ENCODE peak calls at places on chromosomes 1 and 21, in five cellular contexts. One of them, this sample, is unnamed.

GRCh38 chr1:217897121-217897520 is 266.0 kb downstream of the SPATA17 start:
- DNase-seq in left ventricle myocardium inferior: no peak
- DNase-seq in transverse colon: no peak
- DNase-seq in left lung: no peak
- DNase-seq in mesenchymal stem cell: no peak
- DNase-seq in this sample: no peak

GRCh38 chr1:13935336-13935735 is 235.3 kb downstream of the PRDM2 start:
- DNase-seq in mesenchymal stem cell: no peak
- DNase-seq in left lung: no peak
- DNase-seq in transverse colon: no peak
- DNase-seq in left ventricle myocardium inferior: no peak
- DNase-seq in this sample: no peak

GRCh38 chr1:18836654-18837053 is 22.8 kb downstream of the TAS1R2 start:
- DNase-seq in left ventricle myocardium inferior: no peak
- DNase-seq in mesenchymal stem cell: no peak
- DNase-seq in left lung: no peak
- DNase-seq in transverse colon: no peak
- DNase-seq in this sample: no peak

GRCh38 chr1:33338495-33339211 is 17.8 kb upstream of the A3GALT2 start:
- DNase-seq in left ventricle myocardium inferior: peak; percentile 57
- DNase-seq in mesenchymal stem cell: peak; percentile 97
- DNase-seq in transverse colon: peak; percentile 43
- DNase-seq in left lung: peak; percentile 63
- DNase-seq in this sample: peak; percentile 89

GRCh38 chr1:23171181-23171755 is 2.6 kb upstream of the LUZP1 start:
- DNase-seq in left lung: no peak
- DNase-seq in mesenchymal stem cell: no peak
- DNase-seq in left ventricle myocardium inferior: no peak
- DNase-seq in transverse colon: no peak
- DNase-seq in this sample: no peak

GRCh38 chr1:213693864-213694263 is 293.9 kb upstream of the PROX1 start:
- DNase-seq in left ventricle myocardium inferior: no peak
- DNase-seq in mesenchymal stem cell: no peak
- DNase-seq in transverse colon: no peak
- DNase-seq in left lung: no peak
- DNase-seq in this sample: no peak

GRCh38 chr1:24412408-24412807 is 1.2 kb downstream of the STPG1 start:
- DNase-seq in left lung: no peak
- DNase-seq in mesenchymal stem cell: no peak
- DNase-seq in transverse colon: peak; percentile 61
- DNase-seq in left ventricle myocardium inferior: no peak
- DNase-seq in this sample: no peak

GRCh38 chr1:29390491-29391361 is 154.4 kb downstream of the PTPRU start:
- DNase-seq in left lung: no peak
- DNase-seq in transverse colon: no peak
- DNase-seq in left ventricle myocardium inferior: no peak
- DNase-seq in mesenchymal stem cell: no peak
- DNase-seq in this sample: no peak

GRCh38 chr1:156233421-156234127 is 8.4 kb upstream of the BGLAP start:
- DNase-seq in left ventricle myocardium inferior: no peak
- DNase-seq in transverse colon: no peak
- DNase-seq in mesenchymal stem cell: peak; percentile 81
- DNase-seq in left lung: no peak
- DNase-seq in this sample: no peak

GRCh38 chr21:43716376-43717165 is 2.4 kb upstream of the PDXK start:
- DNase-seq in mesenchymal stem cell: peak; percentile 63
- DNase-seq in left ventricle myocardium inferior: no peak
- DNase-seq in left lung: no peak
- DNase-seq in transverse colon: peak; percentile 61
- DNase-seq in this sample: no peak

GRCh38 chr1:206554201-206554600 is 46.9 kb downstream of the RASSF5 start:
- DNase-seq in mesenchymal stem cell: no peak
- DNase-seq in left lung: no peak
- DNase-seq in left ventricle myocardium inferior: no peak
- DNase-seq in transverse colon: no peak
- DNase-seq in this sample: no peak

GRCh38 chr1:203031467-203031866 is 5.2 kb downstream of the PPFIA4 start:
- DNase-seq in left ventricle myocardium inferior: no peak
- DNase-seq in transverse colon: no peak
- DNase-seq in mesenchymal stem cell: no peak
- DNase-seq in left lung: no peak
- DNase-seq in this sample: no peak

GRCh38 chr1:214603819-214604252 is 841 bp downstream of the CENPF start:
- DNase-seq in left lung: no peak
- DNase-seq in left ventricle myocardium inferior: no peak
- DNase-seq in transverse colon: no peak
- DNase-seq in mesenchymal stem cell: peak; percentile 21
- DNase-seq in this sample: no peak

GRCh38 chr1:234397732-234398131 is 24.5 kb downstream of the COA6 start:
- DNase-seq in left lung: no peak
- DNase-seq in left ventricle myocardium inferior: no peak
- DNase-seq in mesenchymal stem cell: no peak
- DNase-seq in transverse colon: no peak
- DNase-seq in this sample: no peak

GRCh38 chr1:1906185-1907097 is 8.6 kb upstream of the CALML6 start:
- DNase-seq in transverse colon: peak; percentile 89
- DNase-seq in mesenchymal stem cell: peak; percentile 87
- DNase-seq in left ventricle myocardium inferior: peak; percentile 88
- DNase-seq in left lung: peak; percentile 86
- DNase-seq in this sample: peak; percentile 91

GRCh38 chr1:117658676-117659075 is 52.8 kb downstream of the TENT5C start:
- DNase-seq in transverse colon: peak; percentile 79
- DNase-seq in left lung: no peak
- DNase-seq in mesenchymal stem cell: no peak
- DNase-seq in left ventricle myocardium inferior: no peak
- DNase-seq in this sample: no peak

GRCh38 chr1:220325306-220325995 is 53.2 kb upstream of the RAB3GAP2 start:
- DNase-seq in left lung: no peak
- DNase-seq in left ventricle myocardium inferior: no peak
- DNase-seq in mesenchymal stem cell: no peak
- DNase-seq in transverse colon: no peak
- DNase-seq in this sample: no peak

GRCh38 chr1:61782771-61783170 is 40.5 kb downstream of the PATJ start:
- DNase-seq in transverse colon: peak; percentile 23
- DNase-seq in mesenchymal stem cell: no peak
- DNase-seq in left ventricle myocardium inferior: no peak
- DNase-seq in left lung: no peak
- DNase-seq in this sample: no peak

GRCh38 chr1:228366851-228367741 is 39.5 kb downstream of the TRIM11 start:
- DNase-seq in left ventricle myocardium inferior: no peak
- DNase-seq in left lung: peak; percentile 30
- DNase-seq in mesenchymal stem cell: no peak
- DNase-seq in transverse colon: no peak
- DNase-seq in this sample: peak; percentile 12

GRCh38 chr1:234656981-234657651 is 47.1 kb upstream of the IRF2BP2 start:
- DNase-seq in left ventricle myocardium inferior: no peak
- DNase-seq in left lung: no peak
- DNase-seq in transverse colon: peak; percentile 22
- DNase-seq in mesenchymal stem cell: peak; percentile 95
- DNase-seq in this sample: no peak

GRCh38 chr1:223738465-223739365 is 26.4 kb downstream of the CAPN2 start:
- DNase-seq in transverse colon: peak; percentile 68
- DNase-seq in mesenchymal stem cell: no peak
- DNase-seq in left lung: peak; percentile 57
- DNase-seq in left ventricle myocardium inferior: no peak
- DNase-seq in this sample: no peak

GRCh38 chr21:42737969-42738590 is 84.7 kb downstream of the PDE9A start:
- DNase-seq in mesenchymal stem cell: peak; percentile 68
- DNase-seq in left lung: no peak
- DNase-seq in left ventricle myocardium inferior: peak; percentile 41
- DNase-seq in transverse colon: peak; percentile 78
- DNase-seq in this sample: no peak

GRCh38 chr1:33336580-33336979 is 15.7 kb upstream of the A3GALT2 start:
- DNase-seq in transverse colon: no peak
- DNase-seq in left lung: no peak
- DNase-seq in mesenchymal stem cell: no peak
- DNase-seq in left ventricle myocardium inferior: no peak
- DNase-seq in this sample: no peak

GRCh38 chr1:53732912-53733317 is 6.0 kb downstream of the GLIS1 start:
- DNase-seq in transverse colon: no peak
- DNase-seq in mesenchymal stem cell: peak; percentile 50
- DNase-seq in left lung: no peak
- DNase-seq in left ventricle myocardium inferior: no peak
- DNase-seq in this sample: no peak

GRCh38 chr21:36411301-36411700 is 26.1 kb downstream of the CHAF1B start:
- DNase-seq in transverse colon: no peak
- DNase-seq in mesenchymal stem cell: no peak
- DNase-seq in left lung: no peak
- DNase-seq in left ventricle myocardium inferior: no peak
- DNase-seq in this sample: no peak

GRCh38 chr21:45637883-45638282 is 5.6 kb upstream of the PCBP3 start:
- DNase-seq in mesenchymal stem cell: no peak
- DNase-seq in transverse colon: no peak
- DNase-seq in left lung: no peak
- DNase-seq in left ventricle myocardium inferior: no peak
- DNase-seq in this sample: no peak

GRCh38 chr21:16117331-16117730 is 387.5 kb downstream of the USP25 start:
- DNase-seq in left lung: no peak
- DNase-seq in mesenchymal stem cell: no peak
- DNase-seq in left ventricle myocardium inferior: no peak
- DNase-seq in transverse colon: no peak
- DNase-seq in this sample: no peak

GRCh38 chr1:216606047-216606637 is 117.1 kb downstream of the ESRRG start:
- DNase-seq in transverse colon: no peak
- DNase-seq in left lung: no peak
- DNase-seq in left ventricle myocardium inferior: no peak
- DNase-seq in mesenchymal stem cell: no peak
- DNase-seq in this sample: no peak

GRCh38 chr1:237891979-237892378 is 1.3 kb upstream of the ZP4 start:
- DNase-seq in transverse colon: no peak
- DNase-seq in left lung: no peak
- DNase-seq in left ventricle myocardium inferior: no peak
- DNase-seq in mesenchymal stem cell: no peak
- DNase-seq in this sample: no peak

DNA sequence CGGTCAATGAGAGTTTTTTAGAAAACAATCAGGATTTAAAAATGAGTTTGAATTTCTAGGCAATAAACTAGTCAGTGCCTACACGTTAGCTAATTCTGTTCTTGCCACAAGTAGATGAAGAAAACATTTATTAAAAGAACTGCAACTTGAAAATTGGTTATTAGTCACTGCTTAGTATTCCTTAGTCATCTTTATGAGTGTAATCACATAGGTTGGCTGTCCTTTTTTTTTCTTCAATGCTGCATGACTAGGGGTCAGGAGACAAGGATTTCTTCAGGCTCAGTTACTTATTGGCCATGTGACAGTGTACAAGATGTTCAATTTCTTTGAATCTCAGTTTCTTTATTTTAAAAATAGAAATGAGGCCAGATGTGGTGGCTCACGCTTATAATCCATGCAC is 17.1 kb downstream of the SOAT1 start:
- DNase-seq in mesenchymal stem cell: peak; percentile 91
- DNase-seq in left lung: no peak
- DNase-seq in transverse colon: no peak
- DNase-seq in left ventricle myocardium inferior: no peak
- DNase-seq in this sample: no peak
- H3K36me3 ChIP-seq in mesenchymal stem cell: peaks cover 54% of the 10 kb centered on the region
- H3K36me3 ChIP-seq in left lung: peaks cover 26% of the 10 kb centered on the region
- H3K36me3 ChIP-seq in transverse colon: peaks cover 8% of the 10 kb centered on the region
- H3K36me3 ChIP-seq in left ventricle myocardium inferior: peaks cover 9% of the 10 kb centered on the region
- H3K36me3 ChIP-seq in this sample: peaks cover 9% of the 10 kb centered on the region

GRCh38 chr1:152626688-152627087 is 3.8 kb upstream of the LCE3A start:
- DNase-seq in left lung: no peak
- DNase-seq in mesenchymal stem cell: no peak
- DNase-seq in transverse colon: no peak
- DNase-seq in left ventricle myocardium inferior: no peak
- DNase-seq in this sample: no peak

GRCh38 chr1:152623203-152623844 is 421 bp upstream of the LCE3A start:
- DNase-seq in mesenchymal stem cell: no peak
- DNase-seq in left ventricle myocardium inferior: no peak
- DNase-seq in transverse colon: no peak
- DNase-seq in left lung: no peak
- DNase-seq in this sample: no peak

GRCh38 chr1:152621993-152622392 is 910 bp downstream of the LCE3A start:
- DNase-seq in mesenchymal stem cell: no peak
- DNase-seq in transverse colon: no peak
- DNase-seq in left ventricle myocardium inferior: no peak
- DNase-seq in left lung: no peak
- DNase-seq in this sample: no peak

DNA sequence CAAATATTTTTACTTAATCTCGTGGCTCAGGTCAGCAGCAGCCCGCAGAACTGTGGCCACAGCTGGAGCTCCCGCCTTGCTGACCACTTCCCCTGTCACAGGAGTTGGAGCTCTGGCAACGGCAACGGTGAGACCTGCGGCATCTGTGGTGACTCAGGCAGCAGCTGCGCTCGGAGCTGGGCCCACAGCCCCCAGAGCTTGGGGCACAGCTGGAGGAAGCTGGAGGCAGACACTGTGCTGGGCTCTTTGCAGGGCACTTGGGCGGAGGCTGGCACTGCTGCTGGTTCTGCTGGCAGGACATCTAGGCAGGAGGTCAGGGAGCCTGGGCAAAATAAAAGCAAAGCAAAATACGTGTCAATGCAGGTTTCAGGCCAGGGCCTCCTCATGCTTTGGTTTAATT is at the start of gene LCE3A:
- DNase-seq in mesenchymal stem cell: no peak
- DNase-seq in transverse colon: no peak
- DNase-seq in left lung: no peak
- DNase-seq in left ventricle myocardium inferior: no peak
- DNase-seq in this sample: no peak
- H3K4me3 ChIP-seq in mesenchymal stem cell: no peak within 1 kb of the TSS
- H3K4me3 ChIP-seq in transverse colon: no peak within 1 kb of the TSS
- H3K4me3 ChIP-seq in left lung: no peak within 1 kb of the TSS
- H3K4me3 ChIP-seq in left ventricle myocardium inferior: no peak within 1 kb of the TSS
- H3K4me3 ChIP-seq in this sample: no peak within 1 kb of the TSS

GRCh38 chr1:48947761-48948537 is 171.3 kb upstream of the BEND5 start:
- DNase-seq in left ventricle myocardium inferior: no peak
- DNase-seq in transverse colon: no peak
- DNase-seq in left lung: no peak
- DNase-seq in mesenchymal stem cell: no peak
- DNase-seq in this sample: no peak

GRCh38 chr1:48955774-48956173 is 179.1 kb upstream of the BEND5 start:
- DNase-seq in left ventricle myocardium inferior: no peak
- DNase-seq in mesenchymal stem cell: no peak
- DNase-seq in left lung: no peak
- DNase-seq in transverse colon: no peak
- DNase-seq in this sample: no peak

DNA sequence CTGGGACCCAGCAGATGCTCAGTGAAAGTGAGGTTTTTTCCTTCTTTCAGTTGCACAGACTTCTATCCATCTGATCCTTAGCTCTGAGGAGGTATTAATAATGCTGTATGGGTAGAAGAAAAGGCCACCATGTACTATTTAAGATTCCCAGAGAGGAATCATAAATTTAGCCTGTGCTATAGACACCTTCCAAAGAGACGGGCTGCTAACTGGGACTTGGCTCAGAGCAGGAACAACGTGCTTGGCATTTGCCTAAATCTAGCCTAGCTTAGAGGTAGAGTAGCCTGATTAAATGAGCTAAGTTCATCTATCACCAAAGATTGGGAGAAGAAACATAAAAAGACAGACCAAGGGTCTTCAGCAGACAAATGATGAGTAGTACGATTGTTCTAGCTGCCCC is 176.9 kb upstream of the BEND5 start:
- DNase-seq in transverse colon: no peak
- DNase-seq in mesenchymal stem cell: no peak
- DNase-seq in left ventricle myocardium inferior: no peak
- DNase-seq in left lung: no peak
- DNase-seq in this sample: no peak
- H3K27ac ChIP-seq in transverse colon: no peak overlapping the region
- H3K27ac ChIP-seq in mesenchymal stem cell: no peak overlapping the region
- H3K27ac ChIP-seq in left ventricle myocardium inferior: no peak overlapping the region
- H3K27ac ChIP-seq in left lung: no peak overlapping the region
- H3K27ac ChIP-seq in this sample: no peak overlapping the region

GRCh38 chr1:172332230-172332629 is 88.3 kb upstream of the C1orf105 start:
- DNase-seq in left lung: no peak
- DNase-seq in left ventricle myocardium inferior: no peak
- DNase-seq in transverse colon: no peak
- DNase-seq in mesenchymal stem cell: no peak
- DNase-seq in this sample: no peak
- H3K36me3 ChIP-seq in left lung: no peaks in the 10 kb centered on the region
- H3K36me3 ChIP-seq in left ventricle myocardium inferior: no peaks in the 10 kb centered on the region
- H3K36me3 ChIP-seq in transverse colon: no peaks in the 10 kb centered on the region
- H3K36me3 ChIP-seq in mesenchymal stem cell: no peaks in the 10 kb centered on the region
- H3K36me3 ChIP-seq in this sample: no peaks in the 10 kb centered on the region